ENCODE peak calls at places on chromosomes 11 and 22, in ten cellular contexts. K is HCT116, I is A549, B is K562, D is tibial nerve, W is IMR-90, G is lower leg skin, C is heart left ventricle, T is adrenal gland, P is ovary. O is an unnamed sample.

GRCh38 chr11:44977493-44977984 is 26.9 kb upstream of the TP53I11 start:
- DNase-seq in W (peak; percentile 14), D (no peak), G (no peak), P (no peak), T (no peak), B (no peak), K (no peak), C (no peak), I (peak; percentile 36), O (peak; percentile 55)

GRCh38 chr22:35023692-35024363 is 42.1 kb upstream of the ISX start:
- DNase-seq in D (peak; percentile 46), K (peak; percentile 28), C (peak; percentile 52), B (peak; percentile 74), T (peak; percentile 61), G (peak; percentile 33), I (peak; percentile 48), W (no peak), P (peak; percentile 53), O (peak; percentile 71)

GRCh38 chr22:32802291-32802826 is 854 bp downstream of the TIMP3 start:
- DNase-seq in W (no peak), C (no peak), G (no peak), T (no peak), I (no peak), D (no peak), K (no peak), B (no peak), P (no peak), O (no peak)

GRCh38 chr11:128424867-128425285 is 162.5 kb downstream of the ETS1 start:
- DNase-seq in D (no peak), W (peak; percentile 66), G (no peak), K (no peak), B (no peak), I (peak; percentile 8), T (no peak), C (peak; percentile 73), P (peak; percentile 56), O (peak; percentile 35)

GRCh38 chr11:101509911-101510310 is 73.9 kb downstream of the TRPC6 start:
- DNase-seq in P (no peak), D (no peak), I (no peak), B (no peak), C (no peak), K (no peak), G (no peak), T (no peak), W (no peak), O (no peak)

GRCh38 chr11:45021692-45022130 is 71.0 kb upstream of the TP53I11 start:
- DNase-seq in P (peak; percentile 23), G (peak; percentile 85), B (no peak), T (peak; percentile 21), I (no peak), W (peak; percentile 16), C (peak; percentile 81), K (no peak), D (peak; percentile 75), O (no peak)

GRCh38 chr11:131938321-131938751 is 567.9 kb downstream of the NTM start:
- DNase-seq in C (no peak), G (no peak), I (no peak), T (no peak), W (no peak), D (no peak), B (no peak), K (no peak), P (no peak), O (no peak)

GRCh38 chr11:78432058-78432515 is 14.5 kb upstream of the GAB2 start:
- DNase-seq in G (no peak), B (no peak), P (no peak), C (no peak), T (no peak), K (no peak), D (no peak), I (peak; percentile 20), W (no peak), O (no peak)

GRCh38 chr11:99423435-99423983 is 402.8 kb downstream of the CNTN5 start:
- DNase-seq in P (no peak), D (no peak), K (no peak), G (no peak), I (no peak), B (no peak), W (no peak), T (no peak), C (no peak), O (no peak)

GRCh38 chr22:46070215-46070721 is 80.1 kb upstream of the PPARA start:
- DNase-seq in W (peak; percentile 42), D (peak; percentile 77), T (peak; percentile 85), K (no peak), G (no peak), C (peak; percentile 69), P (peak; percentile 92), B (no peak), I (peak; percentile 80), O (peak; percentile 75)
- TF ChIP-seq POLR2A in W (no peak), D (no peak), T (peak; percentile 0), K (peak; percentile 44), G (no peak), C (no peak), P (no peak), B (no peak), I (no peak), O (no peak)

GRCh38 chr22:39992088-39992826 is 2.5 kb upstream of the FAM83F start:
- DNase-seq in K (no peak), W (no peak), T (no peak), C (no peak), G (no peak), B (no peak), D (no peak), P (no peak), I (no peak), O (no peak)

GRCh38 chr22:39994046-39994565 is 648 bp upstream of the FAM83F start:
- DNase-seq in K (no peak), C (no peak), P (no peak), I (no peak), G (no peak), W (peak; percentile 25), T (no peak), D (no peak), B (peak; percentile 67), O (no peak)

GRCh38 chr22:39996732-39997131 is 2.0 kb downstream of the FAM83F start:
- DNase-seq in I (no peak), D (no peak), W (no peak), C (no peak), B (no peak), T (no peak), G (no peak), K (no peak), P (no peak), O (no peak)

GRCh38 chr22:39995346-39996252 is 845 bp downstream of the FAM83F start:
- DNase-seq in P (no peak), W (no peak), K (no peak), G (no peak), B (no peak), I (no peak), D (no peak), T (no peak), C (no peak), O (peak; percentile 51)

DNA sequence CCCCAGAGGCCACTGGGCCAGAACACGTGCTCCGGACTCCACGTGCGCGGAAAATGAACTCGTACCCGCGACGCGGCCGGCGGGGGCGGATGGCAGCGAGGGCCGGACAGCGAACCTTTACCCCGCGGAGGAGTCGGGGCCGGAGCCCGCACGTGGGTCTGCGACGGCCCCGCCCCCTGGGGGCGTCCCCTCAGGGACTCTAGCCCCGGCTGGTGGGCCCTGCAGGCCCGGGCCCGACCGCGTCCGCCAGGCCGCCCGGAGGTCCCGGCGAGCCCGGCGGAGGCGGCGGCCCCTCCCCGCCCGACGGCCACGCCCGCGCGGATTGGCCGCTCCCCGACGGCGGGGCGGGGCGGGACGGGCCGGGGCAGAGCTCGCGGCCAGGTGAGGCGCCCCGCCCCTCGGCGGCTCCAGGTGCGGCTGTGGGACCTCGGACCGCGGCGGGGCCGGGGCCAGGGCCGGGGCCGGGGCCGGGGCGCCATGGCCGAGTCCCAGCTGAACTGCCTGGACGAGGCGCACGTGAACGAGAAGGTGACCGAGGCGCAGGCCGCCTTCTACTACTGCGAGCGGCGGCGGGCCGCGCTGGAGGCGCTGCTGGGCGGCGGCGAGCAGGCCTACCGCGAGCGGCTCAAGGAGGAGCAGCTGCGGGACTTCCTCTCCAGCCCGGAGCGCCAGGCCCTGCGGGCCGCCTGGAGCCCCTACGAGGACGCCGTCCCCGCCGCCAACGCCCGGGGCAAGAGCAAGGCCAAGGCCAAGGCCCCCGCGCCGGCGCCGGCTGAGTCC is at the start of gene FAM83F:
- DNase-seq in I (no peak), D (no peak), P (no peak), G (no peak), B (peak; percentile 41), W (no peak), K (peak; percentile 24), C (no peak), T (peak; percentile 12), O (peak; percentile 73)
- TF ChIP-seq POLR2A in I (no peak), D (no peak), P (no peak), G (no peak), B (no peak), W (no peak), K (peak; percentile 57), C (no peak), T (no peak), O (no peak)

DNA sequence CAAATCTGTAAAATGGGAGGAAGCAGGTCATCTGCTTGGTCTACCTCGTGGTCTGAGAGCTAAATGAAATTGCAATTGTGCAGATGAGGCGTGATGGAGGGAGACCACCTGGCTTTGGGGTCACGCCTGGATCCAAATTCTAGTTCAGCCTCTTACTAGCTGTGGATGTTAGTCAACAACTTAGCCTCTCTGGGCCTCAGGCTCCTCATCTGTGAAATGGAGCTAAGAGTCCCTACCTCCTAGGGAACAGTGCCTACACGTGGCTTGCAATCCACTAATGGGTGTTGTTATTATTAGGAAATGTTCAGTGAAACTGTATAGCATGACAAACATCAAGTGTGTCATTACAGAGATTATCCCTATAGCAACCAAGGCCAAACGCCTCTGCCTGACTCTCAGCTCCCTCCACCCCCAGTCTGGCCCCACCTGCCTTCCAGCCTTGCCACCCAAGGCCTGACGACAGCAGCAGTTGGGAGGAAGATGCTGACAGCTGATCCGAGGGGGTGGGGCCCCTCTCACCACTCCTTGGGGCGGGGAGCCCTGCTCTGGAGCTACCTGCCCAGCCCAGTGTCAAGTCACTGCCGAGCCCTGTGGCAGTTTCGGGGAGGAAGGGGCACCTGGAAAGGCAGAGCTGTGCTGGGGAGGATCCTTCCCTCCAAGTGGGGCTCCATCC is 1.7 kb upstream of the RHOD start:
- DNase-seq in D (no peak), W (peak; percentile 88), C (peak; percentile 53), P (no peak), K (peak; percentile 26), G (peak; percentile 57), B (peak; percentile 88), I (peak; percentile 92), T (peak; percentile 99), O (peak; percentile 74)
- TF ChIP-seq POLR2A in D (no peak), W (no peak), C (no peak), P (no peak), K (no peak), G (no peak), B (no peak), I (no peak), T (no peak), O (no peak)

DNA sequence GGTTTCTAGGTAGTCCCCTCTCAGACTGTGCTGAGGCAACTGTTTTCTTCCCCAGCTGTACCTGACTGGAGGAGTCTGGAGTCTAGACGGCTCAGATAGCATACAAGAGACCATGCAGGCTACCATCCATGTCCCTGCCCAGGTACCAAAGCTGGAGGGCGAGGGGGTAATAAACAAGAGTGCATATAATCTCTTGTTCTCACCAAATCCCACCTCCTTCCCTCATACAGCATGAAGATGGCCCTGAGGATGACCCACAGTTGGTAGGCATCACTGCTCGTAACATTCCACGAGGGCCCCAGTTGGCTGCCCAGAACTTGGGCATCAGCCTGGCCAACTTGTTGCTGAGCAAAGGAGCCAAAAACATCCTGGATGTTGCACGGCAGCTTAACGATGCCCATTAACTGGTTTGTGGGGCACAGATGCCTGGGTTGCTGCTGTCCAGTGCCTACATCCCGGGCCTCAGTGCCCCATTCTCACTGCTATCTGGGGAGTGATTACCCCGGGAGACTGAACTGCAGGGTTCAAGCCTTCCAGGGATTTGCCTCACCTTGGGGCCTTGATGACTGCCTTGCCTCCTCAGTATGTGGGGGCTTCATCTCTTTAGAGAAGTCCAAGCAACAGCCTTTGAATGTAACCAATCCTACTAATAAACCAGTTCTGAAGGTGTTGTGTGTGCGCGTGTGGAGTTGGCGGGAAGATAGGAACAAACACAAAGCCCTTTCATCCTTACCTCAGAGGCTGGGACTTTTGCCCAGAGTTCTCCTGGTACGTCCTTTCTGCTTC is 8.4 kb downstream of the HMBS start:
- DNase-seq in D (no peak), G (no peak), P (no peak), K (no peak), W (peak; percentile 42), C (no peak), I (no peak), B (peak; percentile 5), T (no peak), O (peak; percentile 57)
- TF ChIP-seq POLR2A in D (no peak), G (no peak), P (no peak), K (no peak), W (no peak), C (no peak), I (no peak), B (peak; percentile 55), T (no peak), O (no peak)

O was measured in stomach.